ENCODE peak calls at places on chromosome 14, in five cellular contexts. E, X, S, L and Z are unnamed samples.

GRCh38 chr14:104448721-104449120 is 130.8 kb upstream of the C14orf180 start:
- DNase-seq in X (no peak), L (no peak), S (no peak), E (no peak), Z (no peak)

GRCh38 chr14:72775923-72776554 is 117.9 kb downstream of the DPF3 start:
- DNase-seq in X (no peak), S (no peak), L (no peak), E (no peak), Z (no peak)

GRCh38 chr14:25246751-25247150 is 196.8 kb upstream of the STXBP6 start:
- DNase-seq in E (no peak), S (no peak), X (no peak), L (no peak), Z (no peak)

GRCh38 chr14:58796636-58797429 is 159.1 kb downstream of the DACT1 start:
- DNase-seq in X (no peak), L (no peak), E (peak), S (no peak), Z (no peak)

GRCh38 chr14:49860988-49861387 is 8.4 kb upstream of the NEMF start:
- DNase-seq in E (no peak), X (no peak), L (no peak), S (no peak), Z (no peak)

GRCh38 chr14:54169254-54169924 is 212.8 kb upstream of the BMP4 start:
- DNase-seq in L (no peak), E (peak), S (no peak), X (no peak), Z (no peak)

GRCh38 chr14:78071016-78071549 is 99.1 kb upstream of the NRXN3 start:
- DNase-seq in E (no peak), X (no peak), L (no peak), S (no peak), Z (no peak)

GRCh38 chr14:93337143-93337753 is 4.4 kb upstream of the BTBD7 start:
- DNase-seq in X (no peak), E (no peak), S (no peak), L (no peak), Z (no peak)

GRCh38 chr14:82224610-82225009 is 691.0 kb upstream of the SEL1L start:
- DNase-seq in L (no peak), S (no peak), E (no peak), X (no peak), Z (no peak)

GRCh38 chr14:77043177-77043983 is 14.9 kb upstream of the IRF2BPL start:
- DNase-seq in S (peak), L (no peak), X (peak), E (peak), Z (peak)
- TF ChIP-seq POLR2A in S (no peak), L (no peak), X (peak), E (no peak), Z (no peak)

GRCh38 chr14:101947577-101947903 is 16.8 kb upstream of the DYNC1H1 start:
- DNase-seq in S (no peak), L (no peak), E (no peak), X (no peak), Z (no peak)

GRCh38 chr14:101948666-101949205 is 15.6 kb upstream of the DYNC1H1 start:
- DNase-seq in L (no peak), X (peak), E (no peak), S (no peak), Z (no peak)

GRCh38 chr14:101947904-101948665 is 16.3 kb upstream of the DYNC1H1 start:
- DNase-seq in X (peak), L (peak), S (peak), E (peak), Z (peak)

GRCh38 chr14:101950516-101951215 is 13.7 kb upstream of the DYNC1H1 start:
- DNase-seq in X (no peak), S (no peak), E (no peak), L (no peak), Z (no peak)

DNA sequence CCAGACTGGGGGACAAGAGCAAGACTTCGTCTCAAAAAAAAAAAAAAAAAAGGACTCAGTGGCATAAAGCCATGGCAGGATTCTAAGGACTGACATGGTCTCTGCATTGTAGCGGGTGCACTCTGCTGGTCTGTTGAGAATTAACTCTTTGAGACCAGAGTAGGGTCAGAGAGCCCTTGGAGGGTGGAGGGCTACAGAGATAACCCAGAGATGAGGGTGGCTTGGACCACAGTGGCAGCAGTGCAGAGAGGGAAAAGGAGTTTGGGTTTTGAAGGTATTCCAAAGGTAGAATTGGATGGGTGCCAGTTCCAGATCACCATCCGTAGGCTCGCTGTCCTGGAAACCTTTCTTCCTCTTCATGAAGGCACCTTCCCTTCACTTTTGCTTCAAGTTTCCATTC is 14.3 kb upstream of the DYNC1H1 start:
- DNase-seq in X (no peak), S (no peak), E (no peak), L (no peak), Z (no peak)
- TF ChIP-seq POLR2A in X (no peak), S (no peak), E (no peak), L (no peak), Z (no peak)

GRCh38 chr14:24114536-24115450 is at the start of the genes DCAF11 and NRL:
- DNase-seq in X (peak), E (peak), L (peak), S (peak), Z (peak)
- TF ChIP-seq POLR2A in X (no peak), E (peak), L (peak), S (peak), Z (peak)

GRCh38 chr14:34873591-34874385 is 1.4 kb downstream of the BAZ1A start:
- DNase-seq in E (no peak), S (peak), L (peak), X (peak), Z (peak)
- TF ChIP-seq POLR2A in E (peak), S (peak), L (peak), X (peak), Z (peak)

GRCh38 chr14:68936476-68936875 is 42.6 kb downstream of the ACTN1 start:
- DNase-seq in L (no peak), S (no peak), E (no peak), X (no peak), Z (no peak)
- TF ChIP-seq POLR2A in L (no peak), S (no peak), E (no peak), X (no peak), Z (no peak)

DNA sequence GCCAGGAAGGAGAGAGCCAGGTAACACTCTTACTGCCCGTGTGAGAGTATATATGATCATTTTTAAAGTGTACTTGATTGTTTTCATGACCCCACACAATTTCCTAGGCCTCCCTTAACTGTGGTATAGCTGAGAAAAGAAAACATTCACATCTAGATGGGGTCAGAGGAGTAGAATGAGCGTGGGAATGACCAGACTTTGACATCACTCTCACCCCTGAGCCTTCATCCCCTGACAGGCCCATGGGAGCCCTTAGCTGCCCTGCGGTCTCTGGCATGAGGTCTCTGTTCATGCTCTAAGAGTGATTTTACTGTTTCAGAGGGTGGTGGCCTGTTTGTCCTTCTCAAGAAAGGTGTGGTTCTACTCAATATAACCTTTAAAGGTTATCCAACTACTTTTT is 442.2 kb downstream of the EGLN3 start:
- DNase-seq in L (no peak), X (no peak), S (no peak), E (no peak), Z (no peak)
- TF ChIP-seq POLR2A in L (no peak), X (no peak), S (no peak), E (no peak), Z (no peak)

DNA sequence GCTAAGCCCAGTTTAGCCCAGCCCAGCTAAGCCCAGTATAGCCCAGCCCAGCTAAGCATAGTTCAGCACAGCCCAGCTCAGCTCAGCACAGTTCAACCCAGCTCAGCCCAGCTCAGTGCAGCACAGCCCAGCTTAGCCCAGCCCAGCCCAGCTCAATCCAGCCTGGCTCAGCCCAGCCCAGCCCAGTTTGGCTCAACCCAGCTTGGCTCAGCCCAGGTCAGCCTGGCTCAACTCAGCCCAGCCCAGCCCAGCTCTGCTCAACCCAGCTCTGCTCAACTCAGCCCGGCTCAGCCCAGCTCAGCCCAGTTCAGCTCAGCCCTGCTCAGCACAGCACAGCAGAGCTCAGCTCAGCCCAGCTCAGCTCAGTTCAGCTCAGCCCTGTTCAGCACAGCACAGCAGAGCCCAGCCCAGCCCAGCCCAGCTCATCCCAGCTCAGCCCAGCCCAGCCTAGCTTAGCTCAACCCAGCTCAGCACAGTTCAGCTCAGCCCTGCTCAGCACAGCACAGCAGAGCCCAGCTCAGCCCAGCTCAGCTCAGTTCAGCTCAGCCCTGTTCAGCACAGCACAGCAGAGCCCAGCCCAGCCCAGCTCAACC is 330.9 kb downstream of the TMEM121 start:
- DNase-seq in E (no peak), X (no peak), L (peak), S (no peak), Z (peak)
- TF ChIP-seq POLR2A in E (no peak), X (no peak), L (no peak), S (no peak), Z (no peak)

DNA sequence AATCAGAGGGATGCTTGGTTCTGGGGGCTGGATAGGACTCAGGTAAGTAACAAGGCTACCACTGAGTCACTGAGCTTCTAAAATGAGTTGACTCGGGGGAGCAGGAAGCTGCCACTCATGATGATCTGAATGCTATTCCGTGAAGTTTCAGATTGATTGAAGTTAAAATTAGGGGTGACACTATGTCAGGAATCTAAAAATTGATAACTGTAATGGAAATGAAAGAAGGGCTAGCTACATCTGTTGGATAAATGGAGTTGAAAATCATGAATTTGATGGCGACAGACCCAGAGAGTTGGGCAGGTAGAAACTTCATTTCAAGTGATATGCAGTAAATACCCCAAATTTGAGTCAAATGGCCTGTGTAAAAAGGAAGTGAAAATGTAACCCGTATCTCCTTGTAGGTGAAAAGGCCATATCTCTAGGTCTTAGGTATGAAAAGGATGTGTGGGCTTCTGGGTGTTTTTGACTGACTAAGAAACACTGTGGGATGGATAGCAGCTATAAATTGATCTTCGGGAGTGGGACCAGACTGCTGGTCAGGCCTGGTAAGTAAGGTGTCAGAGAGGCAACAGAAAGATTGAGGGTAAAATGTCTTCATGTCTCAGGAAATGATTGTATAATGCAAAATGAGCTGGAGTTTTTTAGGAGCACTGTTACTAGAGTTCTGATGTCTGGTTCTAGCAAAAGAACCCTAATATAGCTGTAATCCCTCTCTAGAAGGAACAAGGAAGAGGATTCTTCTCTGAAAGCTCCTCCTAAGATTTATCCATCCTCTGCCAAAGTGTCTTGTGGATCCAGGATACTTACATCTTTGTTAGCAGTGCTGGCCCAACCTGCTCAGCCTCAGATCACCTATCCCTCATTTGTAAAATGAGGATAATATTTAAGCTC is 57.3 kb downstream of the DAD1 start:
- DNase-seq in E (no peak), X (no peak), S (no peak), L (no peak), Z (no peak)
- TF ChIP-seq POLR2A in E (no peak), X (no peak), S (no peak), L (no peak), Z (no peak)

GRCh38 chr14:100711493-100711892 is 15.2 kb upstream of the DLK1 start:
- DNase-seq in X (peak), E (no peak), S (no peak), L (no peak), Z (no peak)
- TF ChIP-seq POLR2A in X (peak), E (no peak), S (no peak), L (no peak), Z (no peak)

GRCh38 chr14:69693823-69694729 is 72.9 kb upstream of the SRSF5 start:
- DNase-seq in L (no peak), E (no peak), S (no peak), X (peak), Z (peak)
- TF ChIP-seq POLR2A in L (no peak), E (no peak), S (no peak), X (peak), Z (no peak)